ENCODE peak calls at places on chromosomes 7 and 10, in nine cellular contexts. One of them, this sample, is unnamed.

GRCh38 chr7:92402920-92403759 is 44.1 kb upstream of the GATAD1 start:
- DNase-seq in activated CD8-positive, alpha-beta memory T cell treated with anti-CD3 and anti-CD28 coated beads for 48 hours: no peak
- DNase-seq in HFFc6: peak; percentile 65
- DNase-seq in naive thymus-derived CD4-positive, alpha-beta T cell: no peak
- DNase-seq in HEK293T: no peak
- DNase-seq in B cell: no peak
- DNase-seq in ecto neural progenitor cell: no peak
- DNase-seq in COLO829: no peak
- DNase-seq in ureter: no peak
- DNase-seq in this sample: no peak

GRCh38 chr7:73567701-73568685 is 10.4 kb downstream of the TBL2 start:
- DNase-seq in activated CD8-positive, alpha-beta memory T cell treated with anti-CD3 and anti-CD28 coated beads for 48 hours: no peak
- DNase-seq in HEK293T: no peak
- DNase-seq in COLO829: no peak
- DNase-seq in ureter: no peak
- DNase-seq in ecto neural progenitor cell: no peak
- DNase-seq in naive thymus-derived CD4-positive, alpha-beta T cell: no peak
- DNase-seq in HFFc6: no peak
- DNase-seq in B cell: no peak
- DNase-seq in this sample: no peak

GRCh38 chr10:110977662-110978061 is 58.3 kb downstream of the SHOC2 start:
- DNase-seq in activated CD8-positive, alpha-beta memory T cell treated with anti-CD3 and anti-CD28 coated beads for 48 hours: no peak
- DNase-seq in ureter: no peak
- DNase-seq in B cell: no peak
- DNase-seq in HEK293T: no peak
- DNase-seq in HFFc6: peak; percentile 30
- DNase-seq in naive thymus-derived CD4-positive, alpha-beta T cell: no peak
- DNase-seq in COLO829: no peak
- DNase-seq in ecto neural progenitor cell: no peak
- DNase-seq in this sample: no peak

GRCh38 chr7:360454-361100 is 70.6 kb downstream of the FOXL3 start:
- DNase-seq in COLO829: no peak
- DNase-seq in HFFc6: no peak
- DNase-seq in HEK293T: no peak
- DNase-seq in naive thymus-derived CD4-positive, alpha-beta T cell: peak; percentile 51
- DNase-seq in ureter: no peak
- DNase-seq in B cell: no peak
- DNase-seq in activated CD8-positive, alpha-beta memory T cell treated with anti-CD3 and anti-CD28 coated beads for 48 hours: no peak
- DNase-seq in ecto neural progenitor cell: no peak
- DNase-seq in this sample: no peak

GRCh38 chr10:22222236-22223190 is 4.7 kb upstream of the EBLN1 start:
- DNase-seq in activated CD8-positive, alpha-beta memory T cell treated with anti-CD3 and anti-CD28 coated beads for 48 hours: no peak
- DNase-seq in COLO829: no peak
- DNase-seq in HEK293T: no peak
- DNase-seq in naive thymus-derived CD4-positive, alpha-beta T cell: no peak
- DNase-seq in B cell: no peak
- DNase-seq in ureter: no peak
- DNase-seq in HFFc6: no peak
- DNase-seq in ecto neural progenitor cell: no peak
- DNase-seq in this sample: no peak

GRCh38 chr10:17092986-17093803 is 36.4 kb downstream of the CUBN start:
- DNase-seq in naive thymus-derived CD4-positive, alpha-beta T cell: no peak
- DNase-seq in ureter: no peak
- DNase-seq in HEK293T: no peak
- DNase-seq in HFFc6: no peak
- DNase-seq in ecto neural progenitor cell: no peak
- DNase-seq in activated CD8-positive, alpha-beta memory T cell treated with anti-CD3 and anti-CD28 coated beads for 48 hours: no peak
- DNase-seq in COLO829: no peak
- DNase-seq in B cell: no peak
- DNase-seq in this sample: no peak

GRCh38 chr10:34491666-34492065 is 323.4 kb downstream of the PARD3 start:
- DNase-seq in naive thymus-derived CD4-positive, alpha-beta T cell: no peak
- DNase-seq in activated CD8-positive, alpha-beta memory T cell treated with anti-CD3 and anti-CD28 coated beads for 48 hours: no peak
- DNase-seq in HEK293T: no peak
- DNase-seq in ureter: no peak
- DNase-seq in B cell: no peak
- DNase-seq in ecto neural progenitor cell: no peak
- DNase-seq in HFFc6: no peak
- DNase-seq in COLO829: no peak
- DNase-seq in this sample: no peak

GRCh38 chr10:31919010-31919409 is 9.6 kb downstream of the ARHGAP12 start:
- DNase-seq in HFFc6: no peak
- DNase-seq in B cell: no peak
- DNase-seq in activated CD8-positive, alpha-beta memory T cell treated with anti-CD3 and anti-CD28 coated beads for 48 hours: no peak
- DNase-seq in naive thymus-derived CD4-positive, alpha-beta T cell: no peak
- DNase-seq in COLO829: no peak
- DNase-seq in ecto neural progenitor cell: no peak
- DNase-seq in ureter: no peak
- DNase-seq in HEK293T: no peak
- DNase-seq in this sample: no peak

GRCh38 chr10:89589091-89589725 is 53.8 kb upstream of the SLC16A12 start:
- DNase-seq in naive thymus-derived CD4-positive, alpha-beta T cell: no peak
- DNase-seq in HEK293T: no peak
- DNase-seq in ecto neural progenitor cell: no peak
- DNase-seq in HFFc6: no peak
- DNase-seq in B cell: no peak
- DNase-seq in ureter: no peak
- DNase-seq in COLO829: peak; percentile 22
- DNase-seq in activated CD8-positive, alpha-beta memory T cell treated with anti-CD3 and anti-CD28 coated beads for 48 hours: no peak
- DNase-seq in this sample: no peak

GRCh38 chr7:69564454-69565417 is 33.5 kb upstream of the AUTS2 start:
- DNase-seq in naive thymus-derived CD4-positive, alpha-beta T cell: no peak
- DNase-seq in ureter: peak; percentile 43
- DNase-seq in COLO829: no peak
- DNase-seq in HEK293T: peak; percentile 46
- DNase-seq in activated CD8-positive, alpha-beta memory T cell treated with anti-CD3 and anti-CD28 coated beads for 48 hours: no peak
- DNase-seq in B cell: no peak
- DNase-seq in HFFc6: no peak
- DNase-seq in ecto neural progenitor cell: no peak
- DNase-seq in this sample: no peak

GRCh38 chr7:101378808-101379207 is 16.1 kb downstream of the COL26A1 start:
- DNase-seq in COLO829: no peak
- DNase-seq in HEK293T: no peak
- DNase-seq in naive thymus-derived CD4-positive, alpha-beta T cell: no peak
- DNase-seq in ureter: no peak
- DNase-seq in ecto neural progenitor cell: peak; percentile 78
- DNase-seq in activated CD8-positive, alpha-beta memory T cell treated with anti-CD3 and anti-CD28 coated beads for 48 hours: no peak
- DNase-seq in HFFc6: no peak
- DNase-seq in B cell: no peak
- DNase-seq in this sample: no peak

GRCh38 chr10:131534836-131535235 is 223.3 kb upstream of the TCERG1L start:
- DNase-seq in ureter: no peak
- DNase-seq in HFFc6: no peak
- DNase-seq in naive thymus-derived CD4-positive, alpha-beta T cell: no peak
- DNase-seq in COLO829: no peak
- DNase-seq in B cell: no peak
- DNase-seq in HEK293T: no peak
- DNase-seq in ecto neural progenitor cell: peak; percentile 26
- DNase-seq in activated CD8-positive, alpha-beta memory T cell treated with anti-CD3 and anti-CD28 coated beads for 48 hours: no peak
- DNase-seq in this sample: no peak

GRCh38 chr7:155809332-155809946 is 2.8 kb downstream of the SHH start:
- DNase-seq in HFFc6: no peak
- DNase-seq in COLO829: no peak
- DNase-seq in activated CD8-positive, alpha-beta memory T cell treated with anti-CD3 and anti-CD28 coated beads for 48 hours: no peak
- DNase-seq in HEK293T: no peak
- DNase-seq in naive thymus-derived CD4-positive, alpha-beta T cell: no peak
- DNase-seq in ecto neural progenitor cell: peak; percentile 53
- DNase-seq in B cell: no peak
- DNase-seq in ureter: no peak
- DNase-seq in this sample: no peak

GRCh38 chr7:132072873-132073272 is 503.4 kb downstream of the PLXNA4 start:
- DNase-seq in COLO829: no peak
- DNase-seq in B cell: no peak
- DNase-seq in activated CD8-positive, alpha-beta memory T cell treated with anti-CD3 and anti-CD28 coated beads for 48 hours: no peak
- DNase-seq in naive thymus-derived CD4-positive, alpha-beta T cell: no peak
- DNase-seq in ureter: no peak
- DNase-seq in ecto neural progenitor cell: no peak
- DNase-seq in HFFc6: no peak
- DNase-seq in HEK293T: no peak
- DNase-seq in this sample: no peak

GRCh38 chr7:43467406-43467805 is 115.5 kb upstream of the STK17A start:
- DNase-seq in ureter: no peak
- DNase-seq in HFFc6: peak; percentile 23
- DNase-seq in HEK293T: no peak
- DNase-seq in activated CD8-positive, alpha-beta memory T cell treated with anti-CD3 and anti-CD28 coated beads for 48 hours: no peak
- DNase-seq in ecto neural progenitor cell: no peak
- DNase-seq in B cell: no peak
- DNase-seq in COLO829: no peak
- DNase-seq in naive thymus-derived CD4-positive, alpha-beta T cell: no peak
- DNase-seq in this sample: no peak

GRCh38 chr7:80392229-80393169 is 119.4 kb downstream of the GNAT3 start:
- DNase-seq in naive thymus-derived CD4-positive, alpha-beta T cell: peak; percentile 24
- DNase-seq in B cell: no peak
- DNase-seq in HFFc6: peak; percentile 55
- DNase-seq in ecto neural progenitor cell: no peak
- DNase-seq in ureter: no peak
- DNase-seq in HEK293T: no peak
- DNase-seq in activated CD8-positive, alpha-beta memory T cell treated with anti-CD3 and anti-CD28 coated beads for 48 hours: no peak
- DNase-seq in COLO829: peak; percentile 23
- DNase-seq in this sample: peak; percentile 6